ENCODE peak calls at places on chromosomes 7 and 10, in ten cellular contexts. R is progenitor cell of endocrine pancreas, F is GM20000, M is coronary artery, Y is pancreas, T is H9, Z is AG04449, N is fibroblast of lung, O is fibroblast of mammary gland, K is colonic mucosa. V is an unnamed sample.

GRCh38 chr10:118340486-118340885 is 1.6 kb downstream of the FAM204A start:
- DNase-seq in R (no peak), F (peak), M (no peak), Y (no peak), T (no peak), Z (no peak), N (no peak), O (no peak), K (no peak), V (no peak)

GRCh38 chr7:50590535-50590934 is 25.3 kb upstream of the DDC start:
- DNase-seq in R (no peak), F (no peak), M (no peak), Y (no peak), T (no peak), Z (no peak), N (no peak), O (no peak), K (no peak), V (no peak)

GRCh38 chr7:132102942-132103341 is 473.3 kb downstream of the PLXNA4 start:
- DNase-seq in R (no peak), F (no peak), M (no peak), Y (no peak), T (no peak), Z (no peak), N (no peak), O (no peak), K (no peak), V (no peak)

GRCh38 chr7:54878339-54878738 is 119.3 kb upstream of the SEC61G start:
- DNase-seq in R (no peak), F (no peak), M (no peak), Y (no peak), T (no peak), Z (no peak), N (peak), O (peak), K (no peak), V (no peak)

GRCh38 chr7:114364151-114364550 is 50.5 kb upstream of the FOXP2 start:
- DNase-seq in R (no peak), F (no peak), M (no peak), Y (peak), T (no peak), Z (no peak), N (no peak), O (no peak), K (no peak), V (no peak)

GRCh38 chr7:98866765-98867164 is 3.0 kb downstream of the TMEM130 start:
- DNase-seq in R (no peak), F (no peak), M (no peak), Y (no peak), T (no peak), Z (no peak), N (no peak), O (no peak), K (no peak), V (no peak)

GRCh38 chr7:134619627-134620331 is 26.9 kb upstream of the BPGM start:
- DNase-seq in R (no peak), F (no peak), M (no peak), Y (no peak), T (no peak), Z (peak), N (peak), O (peak), K (no peak), V (no peak)

GRCh38 chr10:34334908-34335307 is 480.2 kb downstream of the PARD3 start:
- DNase-seq in R (no peak), F (no peak), M (no peak), Y (no peak), T (no peak), Z (no peak), N (no peak), O (no peak), K (no peak), V (no peak)

GRCh38 chr7:749121-749520 is 22.0 kb upstream of the PRKAR1B start:
- DNase-seq in R (no peak), F (no peak), M (no peak), Y (peak), T (no peak), Z (no peak), N (peak), O (no peak), K (no peak), V (no peak)

GRCh38 chr10:5540080-5540479 is 15.3 kb downstream of the CALML3 start:
- DNase-seq in R (no peak), F (no peak), M (peak), Y (no peak), T (no peak), Z (no peak), N (no peak), O (no peak), K (no peak), V (no peak)

GRCh38 chr7:134452991-134453473 is 5.9 kb downstream of the AKR1B1 start:
- DNase-seq in R (no peak), F (no peak), M (no peak), Y (no peak), T (no peak), Z (no peak), N (no peak), O (no peak), K (no peak), V (no peak)

GRCh38 chr7:24894670-24895221 is 85.2 kb downstream of the OSBPL3 start:
- DNase-seq in R (no peak), F (no peak), M (no peak), Y (no peak), T (peak), Z (no peak), N (no peak), O (no peak), K (no peak), V (no peak)
- TF ChIP-seq CTCF in R (peak), F (no peak), M (no peak), Y (no peak), T (peak), Z (peak), N (peak), O (peak), K (no peak), V (peak)

GRCh38 chr7:74165867-74166593 is 8.1 kb upstream of the EIF4H start:
- DNase-seq in R (no peak), F (no peak), M (no peak), Y (no peak), T (no peak), Z (no peak), N (no peak), O (no peak), K (no peak), V (no peak)

DNA sequence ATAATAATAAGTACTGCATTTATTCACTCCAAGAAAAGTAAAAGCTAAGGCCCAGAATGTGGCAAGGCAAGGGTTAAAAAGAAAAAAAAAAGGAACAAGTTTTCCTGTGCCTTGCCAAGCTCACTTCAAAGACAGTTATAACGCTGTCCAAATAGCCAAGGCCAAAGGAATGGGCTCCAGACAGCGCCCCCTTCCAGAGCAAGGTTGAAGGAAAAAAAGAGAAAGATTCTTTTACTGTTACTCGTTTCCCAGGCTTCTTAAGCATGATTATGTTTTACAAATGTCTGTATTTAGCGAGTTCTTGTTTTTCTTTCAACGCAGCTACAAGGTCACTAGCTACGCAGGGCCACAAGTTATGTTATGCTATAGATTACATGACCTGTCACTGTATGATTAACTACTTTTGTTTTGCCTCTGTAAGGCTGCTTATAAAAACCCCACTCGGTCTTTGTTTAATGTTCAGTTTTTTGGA is 9.1 kb upstream of the EIF4H start:
- DNase-seq in R (no peak), F (no peak), M (no peak), Y (no peak), T (peak), Z (no peak), N (peak), O (no peak), K (no peak), V (no peak)
- TF ChIP-seq CTCF in R (peak), F (peak), M (no peak), Y (no peak), T (peak), Z (peak), N (peak), O (peak), K (no peak), V (peak)

DNA sequence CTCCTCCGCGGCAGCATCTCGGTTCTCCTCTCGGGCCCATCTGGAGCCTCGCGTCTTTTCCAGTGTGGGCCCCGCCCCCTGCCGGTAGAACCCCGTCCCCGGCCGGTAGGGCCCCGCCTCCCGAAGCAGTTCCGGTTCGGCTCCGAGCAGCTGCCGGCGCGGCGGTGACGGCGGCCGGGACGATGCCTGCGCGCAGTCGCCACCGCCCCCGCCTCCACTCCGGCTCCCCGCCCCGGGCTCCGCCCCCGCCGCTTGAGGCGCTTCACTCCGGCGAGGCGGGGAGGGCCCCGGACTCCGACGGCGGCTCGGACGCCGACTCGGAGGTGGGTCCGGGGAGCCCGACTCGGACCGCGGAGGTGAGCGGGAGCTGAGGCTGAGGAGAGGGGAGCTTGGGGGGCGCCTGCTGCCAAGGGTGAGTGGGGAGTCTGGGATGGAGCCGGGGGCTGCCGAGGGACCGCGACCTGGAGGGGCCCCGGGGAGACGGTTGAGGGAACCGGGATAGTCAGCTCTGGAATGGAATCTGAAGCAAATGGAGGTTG is at the start of gene SAMD8:
- DNase-seq in R (peak), F (peak), M (peak), Y (peak), T (no peak), Z (peak), N (peak), O (peak), K (peak), V (peak)
- TF ChIP-seq CTCF in R (peak), F (no peak), M (peak), Y (peak), T (peak), Z (no peak), N (no peak), O (no peak), K (peak), V (peak)

DNA sequence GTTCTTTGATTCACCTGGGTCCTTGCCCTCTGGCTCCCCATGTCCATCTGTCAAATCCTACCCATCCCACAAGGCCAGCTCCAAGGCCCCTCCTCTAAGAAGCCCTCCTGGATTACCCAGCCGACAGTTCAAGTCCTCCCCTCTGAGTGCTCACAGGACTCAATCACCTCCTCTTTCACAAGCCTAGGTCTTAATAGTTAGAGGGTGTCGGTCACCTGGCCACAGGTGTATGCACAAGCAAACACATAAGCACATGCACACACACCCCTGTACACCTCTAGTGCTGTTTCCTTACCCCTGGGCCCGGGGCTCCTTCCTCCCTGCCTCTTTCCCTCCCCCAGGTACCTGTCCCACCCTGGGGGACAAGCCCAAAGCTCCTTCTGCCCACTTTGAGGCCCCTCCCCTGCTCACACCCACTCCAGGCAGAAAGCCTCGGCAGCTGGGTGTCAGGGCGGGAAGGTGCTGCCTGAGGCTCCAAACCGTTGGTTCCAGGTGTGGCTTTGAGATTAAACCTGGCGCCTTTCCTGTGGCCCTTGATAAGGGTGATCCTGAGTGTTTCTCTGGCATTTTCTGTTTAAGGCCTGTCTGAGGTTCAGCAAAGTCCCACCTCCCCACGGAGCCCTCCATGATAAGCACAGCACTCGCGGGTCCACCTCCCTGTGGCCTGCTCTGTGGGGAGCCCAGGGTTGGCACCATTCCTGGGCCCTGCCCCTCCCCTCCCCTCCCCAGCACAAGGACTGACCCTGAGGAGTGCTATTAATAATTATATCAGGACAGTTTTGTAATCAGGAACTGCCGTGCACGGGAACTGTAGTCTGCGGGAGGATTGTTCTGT is 14.7 kb upstream of the AQP1 start:
- DNase-seq in R (no peak), F (no peak), M (no peak), Y (peak), T (no peak), Z (no peak), N (no peak), O (no peak), K (peak), V (no peak)
- TF ChIP-seq CTCF in R (no peak), F (no peak), M (no peak), Y (no peak), T (no peak), Z (no peak), N (no peak), O (no peak), K (no peak), V (no peak)

GRCh38 chr10:121999301-121999700 is 10.3 kb downstream of the TACC2 start:
- DNase-seq in R (no peak), F (no peak), M (no peak), Y (no peak), T (no peak), Z (no peak), N (no peak), O (peak), K (no peak), V (no peak)
- TF ChIP-seq CTCF in R (no peak), F (no peak), M (no peak), Y (no peak), T (no peak), Z (no peak), N (no peak), O (no peak), K (no peak), V (no peak)

GRCh38 chr10:88131561-88132139 is 268.2 kb downstream of the PTEN start:
- DNase-seq in R (no peak), F (no peak), M (peak), Y (peak), T (peak), Z (no peak), N (peak), O (peak), K (no peak), V (no peak)
- TF ChIP-seq CTCF in R (no peak), F (no peak), M (no peak), Y (peak), T (no peak), Z (no peak), N (peak), O (no peak), K (no peak), V (no peak)

V was measured in osteocyte.